ENCODE peak calls at places on chromosomes 16 and 17, in nine cellular contexts. F, T, A, B, M, R, D, Z and H are unnamed samples.

GRCh38 chr17:51121620-51122472 is 1.2 kb upstream of the SPAG9 start:
- DNase-seq in Z (peak), F (peak), D (peak), R (peak), M (peak), T (peak), A (no peak), B (peak), H (peak)

GRCh38 chr17:71392715-71393567 is 727.9 kb upstream of the SOX9 start:
- DNase-seq in T (peak), B (peak), D (no peak), A (no peak), F (no peak), R (peak), M (no peak), Z (no peak), H (peak)

GRCh38 chr16:73058221-73058615 is 10.3 kb upstream of the ZFHX3 start:
- DNase-seq in B (no peak), Z (no peak), F (peak), A (peak), M (no peak), D (peak), T (peak), R (no peak), H (peak)

GRCh38 chr17:74521701-74522201 is 9.5 kb downstream of the CD300LB start:
- DNase-seq in A (peak), F (peak), R (no peak), B (no peak), D (no peak), Z (no peak), M (peak), T (no peak), H (no peak)

GRCh38 chr16:9683677-9684076 is 498.6 kb downstream of the GRIN2A start:
- DNase-seq in B (no peak), F (no peak), Z (no peak), A (no peak), D (no peak), R (no peak), T (no peak), M (no peak), H (no peak)

GRCh38 chr17:37570527-37571093 is 38.6 kb downstream of the SYNRG start:
- DNase-seq in M (peak), D (peak), R (peak), F (no peak), B (peak), Z (no peak), T (peak), A (no peak), H (peak)

GRCh38 chr17:38440614-38441397 is 12.5 kb downstream of the ARHGAP23 start:
- DNase-seq in B (no peak), M (no peak), Z (no peak), F (no peak), D (no peak), R (no peak), T (no peak), A (no peak), H (no peak)

GRCh38 chr16:86258713-86259112 is 251.6 kb upstream of the FOXF1 start:
- DNase-seq in R (no peak), M (peak), F (no peak), D (no peak), Z (no peak), B (no peak), A (no peak), T (no peak), H (no peak)

GRCh38 chr16:47523342-47524006 is 62.3 kb downstream of the PHKB start:
- DNase-seq in M (no peak), B (no peak), T (no peak), A (no peak), F (no peak), D (peak), R (no peak), Z (no peak), H (peak)

GRCh38 chr17:42946812-42947211 is 17.4 kb downstream of the AARSD1 start:
- DNase-seq in R (no peak), D (no peak), Z (no peak), A (no peak), M (no peak), F (no peak), T (no peak), B (no peak), H (no peak)

GRCh38 chr17:10631701-10632100 is 25.4 kb downstream of the MYH3 start:
- DNase-seq in Z (no peak), A (no peak), M (no peak), T (no peak), B (no peak), R (no peak), D (no peak), F (no peak), H (no peak)

GRCh38 chr16:20822451-20823128 is 16.3 kb downstream of the REXO5 start:
- DNase-seq in M (no peak), R (no peak), A (no peak), T (no peak), F (no peak), B (no peak), D (no peak), Z (no peak), H (no peak)

GRCh38 chr17:31388770-31389672 is 2.5 kb upstream of the RAB11FIP4 start:
- DNase-seq in Z (no peak), A (peak), M (no peak), B (no peak), F (no peak), T (no peak), R (no peak), D (peak), H (peak)

GRCh38 chr16:49452108-49452507 is 78.5 kb downstream of the C16orf78 start:
- DNase-seq in R (no peak), Z (no peak), M (no peak), B (no peak), D (no peak), T (no peak), F (no peak), A (no peak), H (no peak)

GRCh38 chr17:4101127-4101798 is 41.6 kb downstream of the ZZEF1 start:
- DNase-seq in B (peak), D (peak), F (no peak), M (no peak), T (peak), A (no peak), R (no peak), Z (no peak), H (peak)

GRCh38 chr16:6684076-6684673 is 648.5 kb upstream of the RBFOX1 start:
- DNase-seq in T (no peak), B (no peak), A (no peak), M (peak), F (no peak), D (no peak), R (peak), Z (no peak), H (peak)

GRCh38 chr17:45895304-45895968 is 1.1 kb downstream of the MAPT start:
- DNase-seq in B (peak), Z (no peak), F (no peak), D (peak), R (no peak), T (no peak), A (peak), M (no peak), H (peak)

GRCh38 chr16:4053663-4054479 is 62.4 kb downstream of the ADCY9 start:
- DNase-seq in Z (peak), A (no peak), R (peak), D (peak), B (peak), F (no peak), M (peak), T (peak), H (peak)

GRCh38 chr16:62298567-62298966 is 262.3 kb upstream of the CDH8 start:
- DNase-seq in Z (no peak), D (no peak), T (no peak), A (no peak), M (no peak), B (no peak), R (no peak), F (no peak), H (no peak)

GRCh38 chr16:1788708-1789100 is 4.8 kb downstream of the IGFALS start:
- DNase-seq in R (no peak), D (no peak), M (no peak), B (no peak), F (no peak), A (peak), T (no peak), Z (no peak), H (peak)

GRCh38 chr17:17344507-17345293 is 41.5 kb downstream of the NT5M start:
- DNase-seq in D (no peak), F (peak), M (no peak), Z (no peak), T (no peak), R (no peak), B (no peak), A (no peak), H (no peak)

GRCh38 chr17:58508341-58509067 is 5.9 kb downstream of the MTMR4 start:
- DNase-seq in D (no peak), T (no peak), R (no peak), F (no peak), A (no peak), M (no peak), B (no peak), Z (no peak), H (no peak)

GRCh38 chr17:69575346-69575761 is 160.9 kb downstream of the MAP2K6 start:
- DNase-seq in F (no peak), M (no peak), A (no peak), D (peak), R (peak), T (peak), B (peak), Z (no peak), H (peak)

GRCh38 chr17:34798581-34798980 is 162.7 kb downstream of the CCT6B start:
- DNase-seq in T (no peak), A (no peak), R (no peak), B (no peak), Z (no peak), M (no peak), F (no peak), D (no peak), H (no peak)

GRCh38 chr17:5585814-5586558 is 1.7 kb upstream of the NLRP1 start:
- DNase-seq in F (no peak), M (no peak), B (peak), R (no peak), A (no peak), T (peak), Z (no peak), D (no peak), H (peak)

GRCh38 chr17:63819585-63820537 is 7.4 kb upstream of the PSMC5 start:
- DNase-seq in T (no peak), R (no peak), M (no peak), F (no peak), Z (no peak), D (no peak), A (no peak), B (no peak), H (no peak)

DNA sequence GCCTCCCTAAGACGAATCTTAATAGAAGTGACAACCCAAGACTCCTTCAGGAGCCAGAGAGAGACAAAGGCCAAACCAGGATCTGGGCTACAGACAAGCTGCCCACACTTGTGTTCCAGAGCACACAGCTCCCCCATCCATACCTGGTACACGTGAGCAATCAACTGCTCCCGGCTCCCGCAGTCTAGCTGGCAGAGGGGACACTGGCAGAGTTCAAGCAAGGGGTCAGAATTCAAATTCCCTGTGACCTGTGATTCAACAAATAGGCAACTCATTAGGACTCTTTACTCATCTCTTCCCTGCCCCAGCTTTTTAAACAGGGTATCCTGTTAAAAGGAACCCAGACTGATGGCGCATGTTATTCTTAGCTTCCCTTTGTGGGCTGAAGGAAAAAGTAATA is 18.2 kb downstream of the ATXN1L start:
- DNase-seq in M (no peak), R (no peak), T (no peak), F (no peak), B (no peak), D (no peak), Z (no peak), A (no peak), H (no peak)
- TF ChIP-seq CTCF in M (no peak), R (no peak), T (no peak), F (no peak), B (no peak), D (no peak), Z (no peak), A (no peak), H (no peak)

GRCh38 chr17:55453836-55454557 is 32.4 kb upstream of the MMD start:
- DNase-seq in M (no peak), R (no peak), T (no peak), F (no peak), A (no peak), D (no peak), B (no peak), Z (no peak), H (no peak)
- H3K4me3 ChIP-seq in M (no peak), R (no peak), T (no peak), F (no peak), A (no peak), D (no peak), B (no peak), Z (no peak), H (no peak)

DNA sequence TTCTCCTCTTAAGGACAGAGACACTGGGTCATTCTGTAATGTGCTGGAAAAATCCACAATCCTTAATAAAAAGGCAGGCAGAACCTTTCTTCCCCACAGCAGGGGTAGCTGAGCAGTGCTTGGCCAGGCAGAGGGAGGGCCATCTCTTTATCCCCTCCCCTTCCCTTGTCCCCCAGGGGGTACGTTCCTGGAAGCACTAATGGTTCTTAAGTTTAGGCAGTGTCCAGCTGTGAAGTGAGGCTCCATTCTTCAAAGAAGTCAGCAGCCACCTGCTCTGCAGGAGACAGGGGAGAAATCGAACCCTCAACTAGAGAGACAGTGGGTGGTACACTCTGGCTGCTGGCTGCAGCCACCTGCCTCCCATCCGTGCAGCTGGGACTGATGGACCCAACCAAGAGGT is 533.9 kb upstream of the CDH11 start:
- DNase-seq in A (no peak), D (no peak), Z (no peak), F (no peak), T (no peak), R (no peak), M (no peak), B (peak), H (no peak)
- TF ChIP-seq CTCF in A (no peak), D (no peak), Z (no peak), F (no peak), T (no peak), R (no peak), M (no peak), B (no peak), H (no peak)

GRCh38 chr17:80813318-80813717 is 178.3 kb upstream of the CHMP6 start:
- DNase-seq in B (no peak), Z (no peak), A (no peak), M (no peak), R (no peak), D (no peak), T (no peak), F (no peak), H (no peak)
- H3K4me3 ChIP-seq in B (no peak), Z (no peak), A (no peak), M (no peak), R (no peak), D (no peak), T (no peak), F (no peak), H (no peak)

DNA sequence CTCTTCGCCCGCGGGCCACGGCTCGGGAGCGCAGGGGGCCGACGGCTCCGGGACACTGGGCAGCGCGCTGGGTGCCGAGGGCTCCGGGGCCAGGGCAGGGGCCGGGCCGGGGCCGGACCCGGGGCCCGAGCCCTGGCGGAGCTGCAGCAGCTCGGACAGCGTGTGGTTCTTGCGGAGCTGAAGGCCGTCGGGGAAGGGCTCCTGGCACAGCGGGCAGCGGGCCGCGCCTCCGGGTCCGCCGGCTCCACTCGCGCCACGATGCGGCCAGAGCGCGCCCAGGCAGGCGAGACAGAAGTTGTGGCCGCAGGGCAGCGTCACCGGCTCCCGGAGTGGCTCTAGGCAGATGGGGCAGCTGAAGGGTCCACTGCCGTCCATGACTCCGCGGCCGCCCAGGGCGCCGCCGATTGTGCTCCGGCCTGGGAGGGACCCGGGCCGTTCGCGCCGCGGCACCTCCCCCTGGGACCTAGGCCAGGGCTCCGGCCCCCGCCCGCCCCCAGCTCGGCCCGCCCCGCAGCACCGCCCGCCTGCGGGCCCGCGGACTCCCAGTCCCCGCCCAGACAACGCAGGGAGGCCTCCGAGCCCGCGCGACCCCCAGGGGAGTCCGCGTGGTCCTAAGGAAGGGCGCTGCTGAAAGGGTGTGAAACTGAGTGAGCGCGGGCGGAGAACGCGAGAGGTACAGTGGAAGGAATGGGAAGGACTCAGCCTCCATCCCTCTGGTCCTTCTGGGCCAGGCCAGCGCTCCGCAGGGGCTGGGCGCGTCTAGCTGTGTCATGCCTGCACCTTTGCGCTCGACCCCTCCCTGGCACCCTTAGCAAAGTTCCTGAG is at the start of gene TRIM47:
- DNase-seq in T (peak), R (peak), Z (peak), D (peak), F (peak), A (peak), M (peak), B (peak), H (peak)
- TF ChIP-seq CTCF in T (peak), R (peak), Z (no peak), D (peak), F (peak), A (peak), M (no peak), B (peak), H (peak)

GRCh38 chr16:22232277-22233049 is 26.4 kb downstream of the EEF2K start:
- DNase-seq in D (peak), T (no peak), R (peak), Z (no peak), M (peak), B (peak), F (peak), A (no peak), H (peak)
- H3K4me3 ChIP-seq in D (no peak), T (no peak), R (no peak), Z (no peak), M (no peak), B (no peak), F (no peak), A (peak), H (no peak)

DNA sequence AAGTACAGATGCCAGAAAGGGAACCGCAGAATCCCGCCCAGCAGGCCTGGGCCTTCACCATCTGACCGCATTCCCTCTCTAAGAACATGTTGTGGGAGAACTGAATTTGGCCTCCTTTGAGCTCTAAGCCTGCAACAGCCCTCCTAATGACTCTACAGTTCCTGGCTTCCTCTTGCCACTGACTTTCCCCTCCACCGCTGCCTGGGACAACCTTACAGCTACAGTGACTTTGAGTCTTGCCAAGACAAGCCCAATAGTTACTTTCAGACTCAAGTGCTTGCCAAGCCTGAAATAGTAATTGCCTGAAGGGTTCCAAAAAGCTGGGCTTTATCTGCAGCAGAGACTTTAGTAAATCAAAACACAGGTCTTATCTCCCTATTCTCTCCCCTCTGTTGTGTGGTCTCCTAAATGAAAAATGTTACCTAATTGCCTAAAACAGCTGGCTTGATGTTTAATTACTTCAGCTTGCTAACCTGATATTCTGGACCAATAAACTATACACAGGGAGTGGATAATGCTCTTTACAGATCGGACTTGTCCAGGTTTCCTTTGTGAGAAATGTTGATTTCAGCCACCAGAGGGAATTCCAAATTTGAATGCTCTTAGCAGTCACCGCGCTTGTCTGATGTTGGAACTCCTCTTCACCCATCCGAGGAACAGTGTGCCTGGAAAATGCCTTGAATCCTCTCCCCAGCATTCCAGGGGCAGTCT is 85.1 kb upstream of the TBX2 start:
- DNase-seq in Z (peak), R (peak), A (no peak), D (no peak), M (no peak), F (no peak), B (peak), T (peak), H (peak)
- TF ChIP-seq CTCF in Z (no peak), R (peak), A (no peak), D (no peak), M (no peak), F (no peak), B (peak), T (peak), H (peak)

GRCh38 chr17:66673668-66674276 is 161.1 kb upstream of the CACNG5 start:
- DNase-seq in B (peak), F (peak), D (peak), Z (peak), R (peak), A (no peak), M (peak), T (peak), H (peak)
- H3K4me3 ChIP-seq in B (no peak), F (no peak), D (no peak), Z (no peak), R (no peak), A (no peak), M (no peak), T (no peak), H (no peak)